ENCODE peak calls at places on chromosomes 1 and 21, in ten cellular contexts. One of them, this sample, is unnamed.

GRCh38 chr1:15152318-15153183 is 996 bp upstream of the TMEM51 start:
- DNase-seq in T-helper 2 cell: no peak
- DNase-seq in T1000: peak
- DNase-seq in fibroblast of lung: peak
- DNase-seq in Calu3: peak
- DNase-seq in HT1080: peak
- DNase-seq in glutamatergic neuron: peak
- DNase-seq in amniotic stem cell: peak
- DNase-seq in fibroblast of the conjunctiva: peak
- DNase-seq in NCI-H69: peak
- DNase-seq in this sample: peak

GRCh38 chr1:233459968-233460367 is 132.4 kb downstream of the MAP3K21 start:
- DNase-seq in T-helper 2 cell: no peak
- DNase-seq in T1000: no peak
- DNase-seq in fibroblast of lung: peak
- DNase-seq in Calu3: peak
- DNase-seq in HT1080: peak
- DNase-seq in glutamatergic neuron: no peak
- DNase-seq in amniotic stem cell: no peak
- DNase-seq in fibroblast of the conjunctiva: no peak
- DNase-seq in NCI-H69: no peak
- DNase-seq in this sample: no peak

GRCh38 chr1:39321979-39322378 is 117.5 kb downstream of the MACF1 start:
- DNase-seq in T-helper 2 cell: no peak
- DNase-seq in T1000: no peak
- DNase-seq in fibroblast of lung: no peak
- DNase-seq in Calu3: no peak
- DNase-seq in HT1080: no peak
- DNase-seq in glutamatergic neuron: no peak
- DNase-seq in amniotic stem cell: no peak
- DNase-seq in fibroblast of the conjunctiva: no peak
- DNase-seq in NCI-H69: no peak
- DNase-seq in this sample: no peak

GRCh38 chr1:46522184-46522968 is 29.1 kb downstream of the KNCN start:
- DNase-seq in T-helper 2 cell: no peak
- DNase-seq in T1000: peak
- DNase-seq in fibroblast of lung: peak
- DNase-seq in Calu3: peak
- DNase-seq in HT1080: peak
- DNase-seq in glutamatergic neuron: no peak
- DNase-seq in amniotic stem cell: no peak
- DNase-seq in fibroblast of the conjunctiva: peak
- DNase-seq in NCI-H69: no peak
- DNase-seq in this sample: peak

GRCh38 chr1:228226956-228227791 is 19.3 kb downstream of the OBSCN start:
- DNase-seq in T-helper 2 cell: no peak
- DNase-seq in T1000: no peak
- DNase-seq in fibroblast of lung: peak
- DNase-seq in Calu3: peak
- DNase-seq in HT1080: peak
- DNase-seq in glutamatergic neuron: no peak
- DNase-seq in amniotic stem cell: no peak
- DNase-seq in fibroblast of the conjunctiva: no peak
- DNase-seq in NCI-H69: peak
- DNase-seq in this sample: no peak

GRCh38 chr1:214747050-214747615 is 144.1 kb downstream of the CENPF start:
- DNase-seq in T-helper 2 cell: no peak
- DNase-seq in T1000: no peak
- DNase-seq in fibroblast of lung: peak
- DNase-seq in Calu3: no peak
- DNase-seq in HT1080: no peak
- DNase-seq in glutamatergic neuron: no peak
- DNase-seq in amniotic stem cell: no peak
- DNase-seq in fibroblast of the conjunctiva: no peak
- DNase-seq in NCI-H69: no peak
- DNase-seq in this sample: no peak

GRCh38 chr1:41366428-41367101 is 5.3 kb downstream of the FOXO6 start:
- DNase-seq in T-helper 2 cell: peak
- DNase-seq in T1000: no peak
- DNase-seq in fibroblast of lung: no peak
- DNase-seq in Calu3: peak
- DNase-seq in HT1080: no peak
- DNase-seq in glutamatergic neuron: no peak
- DNase-seq in amniotic stem cell: no peak
- DNase-seq in fibroblast of the conjunctiva: no peak
- DNase-seq in NCI-H69: peak
- DNase-seq in this sample: no peak

GRCh38 chr1:4081806-4082645 is 182.0 kb upstream of the C1orf174 start:
- DNase-seq in T-helper 2 cell: no peak
- DNase-seq in T1000: no peak
- DNase-seq in fibroblast of lung: no peak
- DNase-seq in Calu3: no peak
- DNase-seq in HT1080: no peak
- DNase-seq in glutamatergic neuron: no peak
- DNase-seq in amniotic stem cell: no peak
- DNase-seq in fibroblast of the conjunctiva: no peak
- DNase-seq in NCI-H69: no peak
- DNase-seq in this sample: no peak

GRCh38 chr1:167728818-167729410 is 7.1 kb downstream of the MPZL1 start:
- DNase-seq in T-helper 2 cell: no peak
- DNase-seq in T1000: no peak
- DNase-seq in fibroblast of lung: peak
- DNase-seq in Calu3: no peak
- DNase-seq in HT1080: no peak
- DNase-seq in glutamatergic neuron: no peak
- DNase-seq in amniotic stem cell: no peak
- DNase-seq in fibroblast of the conjunctiva: no peak
- DNase-seq in NCI-H69: no peak
- DNase-seq in this sample: no peak

GRCh38 chr1:14660795-14661194 is 62.3 kb downstream of the KAZN start:
- DNase-seq in T-helper 2 cell: no peak
- DNase-seq in T1000: no peak
- DNase-seq in fibroblast of lung: no peak
- DNase-seq in Calu3: no peak
- DNase-seq in HT1080: no peak
- DNase-seq in glutamatergic neuron: no peak
- DNase-seq in amniotic stem cell: no peak
- DNase-seq in fibroblast of the conjunctiva: no peak
- DNase-seq in NCI-H69: no peak
- DNase-seq in this sample: no peak

GRCh38 chr1:168285419-168285790 is 4.7 kb downstream of the TBX19 start:
- DNase-seq in T-helper 2 cell: no peak
- DNase-seq in T1000: no peak
- DNase-seq in fibroblast of lung: peak
- DNase-seq in Calu3: peak
- DNase-seq in HT1080: peak
- DNase-seq in glutamatergic neuron: no peak
- DNase-seq in amniotic stem cell: no peak
- DNase-seq in fibroblast of the conjunctiva: no peak
- DNase-seq in NCI-H69: peak
- DNase-seq in this sample: peak

GRCh38 chr21:37546949-37547614 is 180.5 kb downstream of the DYRK1A start:
- DNase-seq in T-helper 2 cell: no peak
- DNase-seq in T1000: no peak
- DNase-seq in fibroblast of lung: peak
- DNase-seq in Calu3: no peak
- DNase-seq in HT1080: peak
- DNase-seq in glutamatergic neuron: no peak
- DNase-seq in amniotic stem cell: no peak
- DNase-seq in fibroblast of the conjunctiva: no peak
- DNase-seq in NCI-H69: peak
- DNase-seq in this sample: no peak

GRCh38 chr1:16172964-16173446 is 17.1 kb upstream of the EPHA2 start:
- DNase-seq in T-helper 2 cell: no peak
- DNase-seq in T1000: no peak
- DNase-seq in fibroblast of lung: peak
- DNase-seq in Calu3: no peak
- DNase-seq in HT1080: peak
- DNase-seq in glutamatergic neuron: no peak
- DNase-seq in amniotic stem cell: no peak
- DNase-seq in fibroblast of the conjunctiva: no peak
- DNase-seq in NCI-H69: no peak
- DNase-seq in this sample: no peak

GRCh38 chr1:97647776-97648175 is 273.1 kb downstream of the DPYD start:
- DNase-seq in T-helper 2 cell: no peak
- DNase-seq in T1000: no peak
- DNase-seq in fibroblast of lung: peak
- DNase-seq in Calu3: no peak
- DNase-seq in HT1080: peak
- DNase-seq in glutamatergic neuron: no peak
- DNase-seq in amniotic stem cell: peak
- DNase-seq in fibroblast of the conjunctiva: peak
- DNase-seq in NCI-H69: no peak
- DNase-seq in this sample: peak

GRCh38 chr21:35319684-35320083 is 270.6 kb upstream of the RUNX1 start:
- DNase-seq in T-helper 2 cell: no peak
- DNase-seq in T1000: no peak
- DNase-seq in fibroblast of lung: no peak
- DNase-seq in Calu3: no peak
- DNase-seq in HT1080: peak
- DNase-seq in glutamatergic neuron: no peak
- DNase-seq in amniotic stem cell: no peak
- DNase-seq in fibroblast of the conjunctiva: no peak
- DNase-seq in NCI-H69: no peak
- DNase-seq in this sample: peak

GRCh38 chr1:28370220-28371010 is 875 bp downstream of the PHACTR4 start:
- DNase-seq in T-helper 2 cell: peak
- DNase-seq in T1000: no peak
- DNase-seq in fibroblast of lung: peak
- DNase-seq in Calu3: no peak
- DNase-seq in HT1080: peak
- DNase-seq in glutamatergic neuron: peak
- DNase-seq in amniotic stem cell: peak
- DNase-seq in fibroblast of the conjunctiva: peak
- DNase-seq in NCI-H69: peak
- DNase-seq in this sample: no peak

GRCh38 chr1:107739651-107740050 is 225.3 kb downstream of the VAV3 start:
- DNase-seq in T-helper 2 cell: no peak
- DNase-seq in T1000: no peak
- DNase-seq in fibroblast of lung: no peak
- DNase-seq in Calu3: no peak
- DNase-seq in HT1080: no peak
- DNase-seq in glutamatergic neuron: no peak
- DNase-seq in amniotic stem cell: no peak
- DNase-seq in fibroblast of the conjunctiva: no peak
- DNase-seq in NCI-H69: peak
- DNase-seq in this sample: no peak

GRCh38 chr1:153658400-153659174 is at the start of gene SNAPIN:
- DNase-seq in T-helper 2 cell: peak
- DNase-seq in T1000: peak
- DNase-seq in fibroblast of lung: peak
- DNase-seq in Calu3: peak
- DNase-seq in HT1080: peak
- DNase-seq in glutamatergic neuron: peak
- DNase-seq in amniotic stem cell: peak
- DNase-seq in fibroblast of the conjunctiva: peak
- DNase-seq in NCI-H69: peak
- DNase-seq in this sample: peak

GRCh38 chr1:179831225-179831624 is 46.4 kb downstream of the TOR1AIP2 start:
- DNase-seq in T-helper 2 cell: no peak
- DNase-seq in T1000: no peak
- DNase-seq in fibroblast of lung: no peak
- DNase-seq in Calu3: no peak
- DNase-seq in HT1080: no peak
- DNase-seq in glutamatergic neuron: no peak
- DNase-seq in amniotic stem cell: no peak
- DNase-seq in fibroblast of the conjunctiva: no peak
- DNase-seq in NCI-H69: peak
- DNase-seq in this sample: peak

GRCh38 chr1:232687304-232687703 is 57.4 kb upstream of the SIPA1L2 start:
- DNase-seq in T-helper 2 cell: no peak
- DNase-seq in T1000: no peak
- DNase-seq in fibroblast of lung: no peak
- DNase-seq in Calu3: no peak
- DNase-seq in HT1080: no peak
- DNase-seq in glutamatergic neuron: no peak
- DNase-seq in amniotic stem cell: no peak
- DNase-seq in fibroblast of the conjunctiva: no peak
- DNase-seq in NCI-H69: no peak
- DNase-seq in this sample: no peak

GRCh38 chr1:14872762-14873161 is 274.3 kb downstream of the KAZN start:
- DNase-seq in T-helper 2 cell: no peak
- DNase-seq in T1000: no peak
- DNase-seq in fibroblast of lung: no peak
- DNase-seq in Calu3: no peak
- DNase-seq in HT1080: no peak
- DNase-seq in glutamatergic neuron: no peak
- DNase-seq in amniotic stem cell: no peak
- DNase-seq in fibroblast of the conjunctiva: no peak
- DNase-seq in NCI-H69: no peak
- DNase-seq in this sample: no peak

GRCh38 chr1:41281367-41281766 is 39.3 kb upstream of the SCMH1 start:
- DNase-seq in T-helper 2 cell: no peak
- DNase-seq in T1000: no peak
- DNase-seq in fibroblast of lung: no peak
- DNase-seq in Calu3: no peak
- DNase-seq in HT1080: no peak
- DNase-seq in glutamatergic neuron: no peak
- DNase-seq in amniotic stem cell: no peak
- DNase-seq in fibroblast of the conjunctiva: no peak
- DNase-seq in NCI-H69: no peak
- DNase-seq in this sample: no peak

GRCh38 chr1:179094826-179095225 is 13.0 kb downstream of the TOR3A start:
- DNase-seq in T-helper 2 cell: no peak
- DNase-seq in T1000: no peak
- DNase-seq in fibroblast of lung: no peak
- DNase-seq in Calu3: no peak
- DNase-seq in HT1080: no peak
- DNase-seq in glutamatergic neuron: no peak
- DNase-seq in amniotic stem cell: no peak
- DNase-seq in fibroblast of the conjunctiva: no peak
- DNase-seq in NCI-H69: no peak
- DNase-seq in this sample: no peak

GRCh38 chr1:213419369-213420030 is 368.5 kb downstream of the RPS6KC1 start:
- DNase-seq in T-helper 2 cell: no peak
- DNase-seq in T1000: no peak
- DNase-seq in fibroblast of lung: no peak
- DNase-seq in Calu3: no peak
- DNase-seq in HT1080: no peak
- DNase-seq in glutamatergic neuron: no peak
- DNase-seq in amniotic stem cell: no peak
- DNase-seq in fibroblast of the conjunctiva: no peak
- DNase-seq in NCI-H69: peak
- DNase-seq in this sample: no peak

GRCh38 chr1:54297596-54298283 is 97.8 kb downstream of the MRPL37 start:
- DNase-seq in T-helper 2 cell: no peak
- DNase-seq in T1000: no peak
- DNase-seq in fibroblast of lung: no peak
- DNase-seq in Calu3: no peak
- DNase-seq in HT1080: no peak
- DNase-seq in glutamatergic neuron: no peak
- DNase-seq in amniotic stem cell: no peak
- DNase-seq in fibroblast of the conjunctiva: no peak
- DNase-seq in NCI-H69: peak
- DNase-seq in this sample: no peak

GRCh38 chr1:6049419-6049818 is 3.7 kb downstream of the KCNAB2 start:
- DNase-seq in T-helper 2 cell: no peak
- DNase-seq in T1000: no peak
- DNase-seq in fibroblast of lung: no peak
- DNase-seq in Calu3: no peak
- DNase-seq in HT1080: no peak
- DNase-seq in glutamatergic neuron: no peak
- DNase-seq in amniotic stem cell: no peak
- DNase-seq in fibroblast of the conjunctiva: no peak
- DNase-seq in NCI-H69: no peak
- DNase-seq in this sample: no peak

GRCh38 chr1:12294076-12294475 is 64.2 kb downstream of the VPS13D start:
- DNase-seq in T-helper 2 cell: no peak
- DNase-seq in T1000: no peak
- DNase-seq in fibroblast of lung: peak
- DNase-seq in Calu3: no peak
- DNase-seq in HT1080: no peak
- DNase-seq in glutamatergic neuron: no peak
- DNase-seq in amniotic stem cell: no peak
- DNase-seq in fibroblast of the conjunctiva: no peak
- DNase-seq in NCI-H69: no peak
- DNase-seq in this sample: no peak

GRCh38 chr1:90579212-90579802 is 137.8 kb downstream of the BARHL2 start:
- DNase-seq in T-helper 2 cell: peak
- DNase-seq in T1000: no peak
- DNase-seq in fibroblast of lung: peak
- DNase-seq in Calu3: no peak
- DNase-seq in HT1080: peak
- DNase-seq in glutamatergic neuron: no peak
- DNase-seq in amniotic stem cell: peak
- DNase-seq in fibroblast of the conjunctiva: peak
- DNase-seq in NCI-H69: peak
- DNase-seq in this sample: peak

This sample was measured in mammary epithelial cell.